ENCODE peak calls at places on chromosome 5, in six cellular contexts. One of them, this sample, is unnamed.

GRCh38 chr5:110248921-110249320 is 477.6 kb downstream of the TMEM232 start:
- DNase-seq in HCT116: no peak
- DNase-seq in dorsolateral prefrontal cortex: no peak
- DNase-seq in heart right ventricle: no peak
- DNase-seq in prostate gland: no peak
- DNase-seq in lung: no peak
- DNase-seq in this sample: no peak

GRCh38 chr5:54981928-54982327 is 3.5 kb downstream of the ESM1 start:
- DNase-seq in HCT116: no peak
- DNase-seq in dorsolateral prefrontal cortex: no peak
- DNase-seq in heart right ventricle: no peak
- DNase-seq in prostate gland: no peak
- DNase-seq in lung: no peak
- DNase-seq in this sample: no peak

GRCh38 chr5:61631438-61631941 is 299.4 kb downstream of the ZSWIM6 start:
- DNase-seq in HCT116: no peak
- DNase-seq in dorsolateral prefrontal cortex: peak; percentile 75
- DNase-seq in heart right ventricle: peak; percentile 72
- DNase-seq in prostate gland: no peak
- DNase-seq in lung: peak; percentile 44
- DNase-seq in this sample: peak; percentile 95

GRCh38 chr5:54895816-54896341 is 89.5 kb downstream of the ESM1 start:
- DNase-seq in HCT116: peak; percentile 39
- DNase-seq in dorsolateral prefrontal cortex: no peak
- DNase-seq in heart right ventricle: no peak
- DNase-seq in prostate gland: peak; percentile 31
- DNase-seq in lung: no peak
- DNase-seq in this sample: peak; percentile 56

GRCh38 chr5:154962494-154962893 is 21.6 kb downstream of the MRPL22 start:
- DNase-seq in HCT116: no peak
- DNase-seq in dorsolateral prefrontal cortex: no peak
- DNase-seq in heart right ventricle: no peak
- DNase-seq in prostate gland: no peak
- DNase-seq in lung: no peak
- DNase-seq in this sample: no peak

GRCh38 chr5:113232667-113233066 is 202.1 kb downstream of the TSSK1B start:
- DNase-seq in HCT116: no peak
- DNase-seq in dorsolateral prefrontal cortex: no peak
- DNase-seq in heart right ventricle: no peak
- DNase-seq in prostate gland: peak; percentile 46
- DNase-seq in lung: no peak
- DNase-seq in this sample: peak; percentile 75

GRCh38 chr5:134101686-134102439 is 12.6 kb upstream of the TCF7 start:
- DNase-seq in HCT116: peak; percentile 21
- DNase-seq in dorsolateral prefrontal cortex: no peak
- DNase-seq in heart right ventricle: peak; percentile 76
- DNase-seq in prostate gland: no peak
- DNase-seq in lung: peak; percentile 60
- DNase-seq in this sample: peak; percentile 52

GRCh38 chr5:124735169-124735858 is 11.1 kb downstream of the ZNF608 start:
- DNase-seq in HCT116: no peak
- DNase-seq in dorsolateral prefrontal cortex: no peak
- DNase-seq in heart right ventricle: peak; percentile 26
- DNase-seq in prostate gland: no peak
- DNase-seq in lung: no peak
- DNase-seq in this sample: no peak

GRCh38 chr5:173324115-173325001 is 3.9 kb downstream of the STC2 start:
- DNase-seq in HCT116: no peak
- DNase-seq in dorsolateral prefrontal cortex: peak; percentile 83
- DNase-seq in heart right ventricle: peak; percentile 90
- DNase-seq in prostate gland: no peak
- DNase-seq in lung: peak; percentile 58
- DNase-seq in this sample: peak; percentile 96

GRCh38 chr5:165201364-165202143 is 1696.1 kb downstream of the MAT2B start:
- DNase-seq in HCT116: no peak
- DNase-seq in dorsolateral prefrontal cortex: no peak
- DNase-seq in heart right ventricle: no peak
- DNase-seq in prostate gland: no peak
- DNase-seq in lung: no peak
- DNase-seq in this sample: no peak

GRCh38 chr5:53123702-53124101 is 14.1 kb upstream of the MOCS2 start:
- DNase-seq in HCT116: no peak
- DNase-seq in dorsolateral prefrontal cortex: no peak
- DNase-seq in heart right ventricle: no peak
- DNase-seq in prostate gland: no peak
- DNase-seq in lung: no peak
- DNase-seq in this sample: no peak

GRCh38 chr5:43042176-43042625 is 2.1 kb upstream of the ANXA2R start:
- DNase-seq in HCT116: peak; percentile 43
- DNase-seq in dorsolateral prefrontal cortex: no peak
- DNase-seq in heart right ventricle: peak; percentile 79
- DNase-seq in prostate gland: peak; percentile 54
- DNase-seq in lung: peak; percentile 80
- DNase-seq in this sample: peak; percentile 52

GRCh38 chr5:74954919-74955318 is 88.7 kb upstream of the FAM169A start:
- DNase-seq in HCT116: no peak
- DNase-seq in dorsolateral prefrontal cortex: no peak
- DNase-seq in heart right ventricle: no peak
- DNase-seq in prostate gland: no peak
- DNase-seq in lung: no peak
- DNase-seq in this sample: no peak

GRCh38 chr5:128494516-128494915 is 43.5 kb downstream of the FBN2 start:
- DNase-seq in HCT116: no peak
- DNase-seq in dorsolateral prefrontal cortex: no peak
- DNase-seq in heart right ventricle: no peak
- DNase-seq in prostate gland: no peak
- DNase-seq in lung: no peak
- DNase-seq in this sample: no peak
- TF ChIP-seq CTCF in HCT116: peak; percentile 44
- TF ChIP-seq CTCF in dorsolateral prefrontal cortex: no peak
- TF ChIP-seq CTCF in heart right ventricle: no peak
- TF ChIP-seq CTCF in prostate gland: no peak
- TF ChIP-seq CTCF in lung: no peak
- TF ChIP-seq CTCF in this sample: no peak

GRCh38 chr5:82796643-82797416 is 280.4 kb downstream of the TMEM167A start:
- DNase-seq in HCT116: no peak
- DNase-seq in dorsolateral prefrontal cortex: no peak
- DNase-seq in heart right ventricle: no peak
- DNase-seq in prostate gland: no peak
- DNase-seq in lung: no peak
- DNase-seq in this sample: no peak

GRCh38 chr5:82802954-82803353 is 274.2 kb downstream of the TMEM167A start:
- DNase-seq in HCT116: no peak
- DNase-seq in dorsolateral prefrontal cortex: no peak
- DNase-seq in heart right ventricle: no peak
- DNase-seq in prostate gland: no peak
- DNase-seq in lung: no peak
- DNase-seq in this sample: no peak

GRCh38 chr5:82794876-82795275 is 282.3 kb downstream of the TMEM167A start:
- DNase-seq in HCT116: no peak
- DNase-seq in dorsolateral prefrontal cortex: no peak
- DNase-seq in heart right ventricle: no peak
- DNase-seq in prostate gland: no peak
- DNase-seq in lung: no peak
- DNase-seq in this sample: no peak

GRCh38 chr5:82799346-82800077 is 277.7 kb downstream of the TMEM167A start:
- DNase-seq in HCT116: no peak
- DNase-seq in dorsolateral prefrontal cortex: no peak
- DNase-seq in heart right ventricle: no peak
- DNase-seq in prostate gland: no peak
- DNase-seq in lung: no peak
- DNase-seq in this sample: no peak

GRCh38 chr5:82798676-82799075 is 278.5 kb downstream of the TMEM167A start:
- DNase-seq in HCT116: no peak
- DNase-seq in dorsolateral prefrontal cortex: no peak
- DNase-seq in heart right ventricle: no peak
- DNase-seq in prostate gland: no peak
- DNase-seq in lung: no peak
- DNase-seq in this sample: no peak
- H3K27ac ChIP-seq in HCT116: no peak overlapping the region
- H3K27ac ChIP-seq in dorsolateral prefrontal cortex: no peak overlapping the region
- H3K27ac ChIP-seq in heart right ventricle: no peak overlapping the region
- H3K27ac ChIP-seq in prostate gland: no peak overlapping the region
- H3K27ac ChIP-seq in lung: no peak overlapping the region
- H3K27ac ChIP-seq in this sample: no peak overlapping the region

GRCh38 chr5:36374275-36374862 is 72.7 kb upstream of the RANBP3L start:
- DNase-seq in HCT116: no peak
- DNase-seq in dorsolateral prefrontal cortex: no peak
- DNase-seq in heart right ventricle: no peak
- DNase-seq in prostate gland: no peak
- DNase-seq in lung: no peak
- DNase-seq in this sample: no peak
- H3K4me3 ChIP-seq in HCT116: no peak overlapping the region
- H3K4me3 ChIP-seq in dorsolateral prefrontal cortex: no peak overlapping the region
- H3K4me3 ChIP-seq in heart right ventricle: no peak overlapping the region
- H3K4me3 ChIP-seq in prostate gland: no peak overlapping the region
- H3K4me3 ChIP-seq in lung: no peak overlapping the region
- H3K4me3 ChIP-seq in this sample: no peak overlapping the region

DNA sequence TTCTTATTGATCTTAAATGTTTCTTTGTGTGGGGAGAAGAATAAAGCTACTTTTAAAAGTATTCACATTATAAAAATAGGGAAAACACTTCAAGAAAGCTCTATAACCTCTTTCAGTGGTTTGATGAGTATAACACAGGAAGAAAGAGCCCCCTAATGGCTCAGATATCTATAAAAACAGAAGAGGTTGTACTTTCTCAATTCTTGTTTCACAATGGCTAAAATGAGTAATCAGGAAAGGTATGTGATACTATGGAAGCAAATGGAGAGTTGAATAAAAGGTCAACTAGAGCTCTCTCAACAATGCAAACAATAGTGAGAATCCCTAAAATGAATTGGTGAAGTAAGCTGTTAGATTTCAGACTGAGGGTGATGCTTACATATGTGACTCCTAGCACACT is 584.6 kb upstream of the CDH18 start:
- DNase-seq in HCT116: no peak
- DNase-seq in dorsolateral prefrontal cortex: no peak
- DNase-seq in heart right ventricle: no peak
- DNase-seq in prostate gland: no peak
- DNase-seq in lung: no peak
- DNase-seq in this sample: no peak
- TF ChIP-seq CTCF in HCT116: no peak
- TF ChIP-seq CTCF in dorsolateral prefrontal cortex: peak; percentile 21
- TF ChIP-seq CTCF in heart right ventricle: no peak
- TF ChIP-seq CTCF in prostate gland: no peak
- TF ChIP-seq CTCF in lung: no peak
- TF ChIP-seq CTCF in this sample: no peak

DNA sequence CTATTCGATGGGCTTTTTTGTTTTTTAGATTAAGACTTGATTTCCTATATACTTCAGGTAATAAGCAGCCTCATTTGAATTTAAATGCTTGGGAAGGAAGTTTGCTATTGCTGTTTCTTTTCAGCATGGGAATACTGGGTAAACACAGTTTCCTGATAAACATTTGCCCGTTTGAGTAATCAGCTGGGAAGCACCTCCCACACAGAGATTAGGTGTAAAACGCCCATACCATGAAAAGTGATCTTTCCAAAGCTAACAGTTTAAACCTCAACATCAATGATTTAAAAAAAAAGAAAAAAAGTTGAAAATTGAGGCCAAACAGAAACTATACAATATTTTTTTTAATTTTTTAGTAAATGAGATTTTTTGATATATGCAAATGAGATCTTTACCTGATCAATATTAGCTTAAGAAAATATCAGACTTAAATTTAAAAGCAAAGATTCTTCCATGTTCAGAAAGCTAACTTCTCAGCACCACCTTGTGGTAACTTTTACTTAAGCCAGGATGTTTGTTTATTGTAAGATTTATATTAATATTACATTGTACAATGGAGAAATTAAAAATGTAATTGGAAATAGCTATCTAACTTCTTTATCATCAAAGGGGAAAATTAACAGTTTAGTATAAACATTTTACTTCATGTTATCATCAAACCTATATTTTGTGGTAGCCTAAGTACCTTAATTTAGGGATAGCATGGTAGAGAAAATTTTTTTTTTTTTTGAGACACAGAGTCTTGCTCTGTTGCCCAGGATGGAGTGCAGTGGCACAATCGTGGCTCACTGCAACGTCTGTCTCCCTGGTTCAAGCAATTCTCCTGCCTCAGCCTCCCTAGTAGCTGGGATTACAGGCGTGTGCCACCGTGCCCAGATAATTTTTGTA is 39.8 kb downstream of the F2RL2 start:
- DNase-seq in HCT116: peak; percentile 16
- DNase-seq in dorsolateral prefrontal cortex: no peak
- DNase-seq in heart right ventricle: no peak
- DNase-seq in prostate gland: no peak
- DNase-seq in lung: no peak
- DNase-seq in this sample: no peak
- H3K27ac ChIP-seq in HCT116: no peak overlapping the region
- H3K27ac ChIP-seq in dorsolateral prefrontal cortex: no peak overlapping the region
- H3K27ac ChIP-seq in heart right ventricle: no peak overlapping the region
- H3K27ac ChIP-seq in prostate gland: no peak overlapping the region
- H3K27ac ChIP-seq in lung: no peak overlapping the region
- H3K27ac ChIP-seq in this sample: no peak overlapping the region

DNA sequence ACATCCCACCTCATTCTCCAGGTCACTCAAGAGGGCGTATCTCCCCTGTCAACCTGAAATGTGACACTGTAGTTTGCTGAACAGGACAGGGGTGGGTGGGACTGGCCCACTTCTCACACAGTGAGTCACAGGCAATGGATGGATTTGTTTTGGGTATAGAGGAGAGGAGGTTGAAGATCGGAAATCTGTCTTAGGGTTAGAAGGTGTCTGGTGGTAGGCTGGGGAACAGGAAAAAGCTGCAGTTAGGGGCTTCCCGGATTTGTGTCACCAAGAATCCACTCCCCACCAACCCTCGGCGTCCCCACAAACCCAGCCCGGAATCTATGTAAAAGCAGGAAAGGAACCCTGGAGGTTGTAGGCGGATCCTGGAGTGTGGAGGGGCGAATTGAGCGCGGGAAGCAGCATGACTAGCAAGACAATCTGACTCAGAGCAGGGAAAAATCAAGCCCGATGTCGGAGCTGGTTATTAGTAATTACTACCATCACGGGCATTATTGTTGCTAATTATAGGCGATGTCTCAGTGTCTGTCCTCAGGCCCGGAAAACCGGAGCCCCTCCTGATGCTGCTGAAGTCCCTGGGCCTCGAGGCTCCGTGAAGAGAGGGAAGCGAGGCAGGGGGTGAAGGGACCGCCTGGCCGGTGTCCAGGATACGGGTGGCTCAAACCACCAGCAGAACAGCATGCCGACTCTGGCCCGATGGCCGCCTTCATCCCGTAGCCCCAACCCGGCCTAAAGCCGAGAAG is 1.7 kb upstream of the IRX1 start:
- DNase-seq in HCT116: no peak
- DNase-seq in dorsolateral prefrontal cortex: no peak
- DNase-seq in heart right ventricle: no peak
- DNase-seq in prostate gland: no peak
- DNase-seq in lung: no peak
- DNase-seq in this sample: no peak
- H3K4me3 ChIP-seq in HCT116: no peak overlapping the region
- H3K4me3 ChIP-seq in dorsolateral prefrontal cortex: no peak overlapping the region
- H3K4me3 ChIP-seq in heart right ventricle: no peak overlapping the region
- H3K4me3 ChIP-seq in prostate gland: no peak overlapping the region
- H3K4me3 ChIP-seq in lung: no peak overlapping the region
- H3K4me3 ChIP-seq in this sample: no peak overlapping the region

This sample was measured in thyroid gland.